ENCODE peak calls at places on chromosomes 7 and 10, in seven cellular contexts. G is stimulated activated naive B cell treated with anti-CD40 and anti-IgM and Interleukin-4, amounts not matched to agents 10 μg/mL and 1 μg/mL and 100 μg/mL, for 72 hours; H is AG04450; Y is hepatocyte; E is A673; L is body of pancreas; O is memory B cell. M is an unnamed sample.

GRCh38 chr7:92725161-92725925 is 111.0 kb downstream of the CDK6 start:
- DNase-seq in L (no peak), H (no peak), O (no peak), Y (no peak), E (no peak), G (no peak), M (no peak)

GRCh38 chr7:31054608-31055273 is 2.6 kb downstream of the ADCYAP1R1 start:
- DNase-seq in G (no peak), L (no peak), Y (no peak), O (no peak), E (no peak), H (no peak), M (no peak)

GRCh38 chr7:51973942-51974341 is 657.3 kb upstream of the COBL start:
- DNase-seq in Y (no peak), E (no peak), L (no peak), H (no peak), G (no peak), O (no peak), M (no peak)

GRCh38 chr7:66769833-66770512 is 29.4 kb downstream of the RABGEF1 start:
- DNase-seq in O (no peak), H (peak), L (no peak), Y (no peak), G (no peak), E (no peak), M (no peak)

GRCh38 chr7:77461842-77462241 is 45.7 kb upstream of the GSAP start:
- DNase-seq in L (no peak), E (no peak), Y (no peak), H (no peak), G (no peak), O (no peak), M (no peak)

GRCh38 chr7:87886875-87887274 is 10.6 kb downstream of the DBF4 start:
- DNase-seq in E (peak), G (no peak), O (peak), L (no peak), Y (peak), H (peak), M (peak)

GRCh38 chr10:49139866-49140195 is 6.0 kb upstream of the FAM170B start:
- DNase-seq in H (peak), L (no peak), Y (no peak), O (no peak), G (no peak), E (no peak), M (peak)

GRCh38 chr10:118667732-118668131 is 72.3 kb upstream of the PRLHR start:
- DNase-seq in H (no peak), Y (no peak), L (peak), O (no peak), G (no peak), E (no peak), M (no peak)

GRCh38 chr10:241451-241850 is 106.2 kb downstream of the ZMYND11 start:
- DNase-seq in L (no peak), E (no peak), O (no peak), G (no peak), H (no peak), Y (no peak), M (no peak)

GRCh38 chr7:104677587-104677986 is 336.4 kb upstream of the KMT2E start:
- DNase-seq in G (no peak), O (no peak), L (no peak), H (no peak), Y (no peak), E (no peak), M (no peak)

GRCh38 chr7:85261341-85261740 is 74.5 kb upstream of the SEMA3D start:
- DNase-seq in Y (no peak), L (no peak), O (no peak), G (no peak), E (no peak), H (no peak), M (no peak)

GRCh38 chr7:95871078-95871848 is 98.9 kb downstream of the DYNC1I1 start:
- DNase-seq in G (no peak), H (peak), E (peak), O (no peak), Y (peak), L (peak), M (peak)

GRCh38 chr10:77328272-77328816 is 309.3 kb downstream of the KCNMA1 start:
- DNase-seq in L (no peak), H (no peak), E (peak), Y (peak), G (no peak), O (no peak), M (peak)

GRCh38 chr10:95300140-95300539 is 9.3 kb upstream of the PDLIM1 start:
- DNase-seq in H (no peak), L (no peak), G (no peak), O (no peak), E (no peak), Y (no peak), M (no peak)

GRCh38 chr7:105786520-105786919 is 89.9 kb downstream of the ATXN7L1 start:
- DNase-seq in Y (no peak), H (no peak), L (no peak), E (no peak), O (no peak), G (no peak), M (no peak)

GRCh38 chr7:100137851-100138760 is 10.6 kb upstream of the LAMTOR4 start:
- DNase-seq in O (no peak), H (no peak), L (no peak), E (no peak), Y (no peak), G (no peak), M (no peak)

M was measured in ACHN.